ENCODE peak calls at places on chromosomes 1 and 21, in ten cellular contexts. J is endothelial cell of umbilical vein, O is NB4, W is K562, A is heart left ventricle, Z is IMR-90, T is tibial nerve, S is HCT116, I is transverse colon, M is right lobe of liver. V is an unnamed sample.

GRCh38 chr1:10943991-10944730 is 68.3 kb upstream of the TARDBP start:
- DNase-seq in O (no peak), W (peak; percentile 25), M (peak; percentile 65), I (peak; percentile 75), Z (no peak), A (peak; percentile 52), T (peak; percentile 48), S (no peak), J (peak; percentile 55), V (no peak)

GRCh38 chr21:33286600-33287456 is 20.7 kb downstream of the IL10RB start:
- DNase-seq in S (peak; percentile 38), O (no peak), M (peak; percentile 79), W (no peak), J (peak; percentile 75), A (no peak), I (peak; percentile 33), Z (peak; percentile 70), T (peak; percentile 33), V (peak; percentile 43)

GRCh38 chr1:216913966-216914365 is 190.7 kb upstream of the ESRRG start:
- DNase-seq in O (no peak), J (no peak), T (no peak), M (no peak), Z (no peak), A (no peak), W (no peak), I (no peak), S (no peak), V (no peak)

GRCh38 chr1:69328186-69328585 is 239.5 kb upstream of the LRRC7 start:
- DNase-seq in T (no peak), S (no peak), M (no peak), W (no peak), I (no peak), Z (no peak), O (no peak), J (no peak), A (no peak), V (no peak)

GRCh38 chr1:21149862-21150432 is 26.8 kb downstream of the EIF4G3 start:
- DNase-seq in S (peak; percentile 72), T (no peak), Z (peak; percentile 96), M (no peak), W (no peak), O (no peak), I (no peak), A (no peak), J (no peak), V (peak; percentile 26)

GRCh38 chr1:15354580-15354965 is 55.1 kb upstream of the EFHD2 start:
- DNase-seq in T (no peak), J (no peak), M (no peak), O (no peak), Z (peak; percentile 78), A (no peak), I (no peak), W (no peak), S (peak; percentile 23), V (no peak)

GRCh38 chr1:101140041-101140718 is 96.6 kb upstream of the S1PR1 start:
- DNase-seq in O (no peak), J (no peak), S (no peak), W (no peak), I (no peak), M (no peak), T (no peak), A (no peak), Z (no peak), V (no peak)

GRCh38 chr1:32195531-32195930 is 4.9 kb upstream of the CCDC28B start:
- DNase-seq in J (no peak), A (no peak), W (no peak), M (no peak), S (no peak), T (no peak), I (no peak), Z (no peak), O (no peak), V (no peak)

DNA sequence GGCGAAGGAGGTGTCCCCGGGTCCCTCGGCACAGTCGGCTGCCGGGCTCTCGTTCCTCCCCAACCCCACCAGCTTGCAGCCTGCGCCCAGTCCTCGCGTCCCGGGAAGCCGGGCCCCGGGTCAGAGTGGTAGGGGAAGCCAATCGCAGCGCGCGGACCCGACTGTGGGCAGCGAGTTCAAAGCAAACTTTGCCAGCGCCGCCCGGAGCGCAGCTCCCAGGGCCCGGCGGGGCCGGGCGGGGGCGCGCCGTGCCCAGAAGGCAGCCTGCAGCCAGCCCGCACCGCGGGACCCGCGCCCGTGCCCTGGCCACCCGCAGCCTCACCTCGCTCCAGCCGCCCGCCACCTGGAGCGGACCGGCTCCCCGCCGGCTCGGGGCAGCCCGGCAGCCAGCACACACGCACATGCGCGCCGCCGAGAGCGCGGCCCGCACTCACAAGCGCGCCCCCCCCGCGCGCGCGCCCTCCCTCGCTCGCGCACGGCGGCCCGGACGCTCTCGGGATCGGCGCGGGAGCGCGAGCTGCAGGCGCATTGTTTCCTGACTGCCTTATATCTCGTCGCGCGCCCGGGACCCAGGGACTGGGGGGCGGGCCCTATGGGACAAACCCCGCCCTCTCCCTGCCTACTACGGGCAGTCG is at the start of gene MYCL:
- DNase-seq in A (peak; percentile 83), W (peak; percentile 92), Z (peak; percentile 60), J (peak; percentile 67), M (peak; percentile 93), T (no peak), S (peak; percentile 87), O (peak; percentile 76), I (peak; percentile 90), V (peak; percentile 94)
- TF ChIP-seq POLR2A in A (no peak), W (no peak), Z (no peak), J (no peak), M (peak; percentile 85), T (peak; percentile 33), S (peak; percentile 60), O (no peak), I (no peak), V (peak; percentile 52)

DNA sequence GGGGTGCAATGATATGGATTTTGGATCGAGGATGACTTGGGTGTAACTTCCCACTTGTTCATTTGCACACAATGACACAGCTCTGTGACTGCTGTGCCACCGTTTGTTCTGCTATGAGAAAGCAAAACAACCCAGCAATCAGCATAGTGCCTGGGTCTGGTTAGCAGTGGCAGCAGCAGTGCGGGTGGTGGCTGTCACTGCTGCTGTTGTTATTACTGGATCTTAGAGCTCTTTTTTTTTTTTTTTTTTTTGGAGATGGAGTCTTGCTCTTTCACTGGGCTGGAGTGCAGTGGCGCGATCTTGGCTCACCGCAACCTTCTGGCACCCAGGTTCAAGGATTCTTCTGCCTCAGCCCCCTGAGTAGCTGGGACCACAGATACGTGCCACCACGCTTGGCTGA is 56.9 kb downstream of the TBCE start:
- DNase-seq in M (peak; percentile 6), W (no peak), S (no peak), A (no peak), O (no peak), Z (no peak), T (no peak), I (no peak), J (no peak), V (no peak)
- TF ChIP-seq POLR2A in M (no peak), W (no peak), S (no peak), A (no peak), O (no peak), Z (no peak), T (no peak), I (no peak), J (no peak), V (no peak)

GRCh38 chr1:1254667-1254998 is 8.1 kb upstream of the C1QTNF12 start:
- DNase-seq in Z (no peak), I (no peak), O (no peak), S (no peak), T (no peak), M (no peak), J (no peak), A (no peak), W (no peak), V (no peak)

GRCh38 chr1:1247341-1247913 is 905 bp upstream of the C1QTNF12 start:
- DNase-seq in O (no peak), Z (no peak), J (no peak), T (no peak), I (no peak), S (no peak), M (no peak), A (no peak), W (no peak), V (no peak)

GRCh38 chr1:1253972-1254666 is 7.6 kb upstream of the C1QTNF12 start:
- DNase-seq in W (no peak), T (no peak), O (no peak), A (no peak), S (no peak), J (no peak), Z (no peak), I (no peak), M (no peak), V (no peak)

GRCh38 chr1:1253314-1253713 is 6.8 kb upstream of the C1QTNF12 start:
- DNase-seq in S (no peak), M (no peak), T (no peak), Z (no peak), O (no peak), W (no peak), A (no peak), I (no peak), J (no peak), V (no peak)

DNA sequence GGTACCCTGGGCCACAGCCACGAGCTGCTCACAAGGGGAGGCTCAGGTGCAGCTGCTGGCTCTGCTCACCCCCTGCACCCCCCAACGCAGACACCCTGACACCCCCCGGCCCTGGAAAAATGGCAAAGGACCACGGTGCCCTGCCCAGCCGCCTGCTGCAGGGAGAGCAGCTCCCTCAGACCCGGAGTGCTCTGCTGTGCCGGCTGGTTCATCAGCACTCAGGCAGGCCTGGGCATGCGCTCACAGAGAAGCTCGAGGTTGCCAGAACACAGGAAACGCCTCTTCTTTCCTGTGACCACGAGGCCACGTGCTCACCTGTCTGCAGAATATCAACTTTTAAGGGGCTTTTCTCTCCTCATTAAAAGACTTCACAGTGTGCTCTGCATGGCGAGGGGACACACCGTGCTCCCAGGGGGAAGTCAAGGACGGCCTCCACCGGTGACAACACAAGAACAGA is 4.3 kb upstream of the C1QTNF12 start:
- DNase-seq in M (no peak), W (no peak), T (no peak), O (no peak), A (peak; percentile 62), S (no peak), Z (no peak), I (no peak), J (no peak), V (no peak)
- TF ChIP-seq POLR2A in M (no peak), W (no peak), T (no peak), O (no peak), A (no peak), S (no peak), Z (no peak), I (no peak), J (no peak), V (no peak)

GRCh38 chr1:153959454-153959853 is 1.0 kb upstream of the CRTC2 start:
- DNase-seq in Z (no peak), W (no peak), I (no peak), A (no peak), S (no peak), O (no peak), T (no peak), J (no peak), M (no peak), V (no peak)

GRCh38 chr1:153958961-153959260 is 499 bp upstream of the CRTC2 start:
- DNase-seq in Z (no peak), S (no peak), W (no peak), A (no peak), T (peak; percentile 18), I (peak; percentile 29), O (no peak), M (no peak), J (no peak), V (no peak)

GRCh38 chr1:153957744-153958110 is 685 bp downstream of the CRTC2 start:
- DNase-seq in M (no peak), S (no peak), W (no peak), Z (no peak), I (peak; percentile 46), T (no peak), A (no peak), O (peak; percentile 69), J (peak; percentile 31), V (no peak)

GRCh38 chr1:153956997-153957715 is 1.3 kb downstream of the CRTC2 start:
- DNase-seq in A (no peak), O (no peak), Z (no peak), S (no peak), W (no peak), J (no peak), M (no peak), T (no peak), I (no peak), V (no peak)

DNA sequence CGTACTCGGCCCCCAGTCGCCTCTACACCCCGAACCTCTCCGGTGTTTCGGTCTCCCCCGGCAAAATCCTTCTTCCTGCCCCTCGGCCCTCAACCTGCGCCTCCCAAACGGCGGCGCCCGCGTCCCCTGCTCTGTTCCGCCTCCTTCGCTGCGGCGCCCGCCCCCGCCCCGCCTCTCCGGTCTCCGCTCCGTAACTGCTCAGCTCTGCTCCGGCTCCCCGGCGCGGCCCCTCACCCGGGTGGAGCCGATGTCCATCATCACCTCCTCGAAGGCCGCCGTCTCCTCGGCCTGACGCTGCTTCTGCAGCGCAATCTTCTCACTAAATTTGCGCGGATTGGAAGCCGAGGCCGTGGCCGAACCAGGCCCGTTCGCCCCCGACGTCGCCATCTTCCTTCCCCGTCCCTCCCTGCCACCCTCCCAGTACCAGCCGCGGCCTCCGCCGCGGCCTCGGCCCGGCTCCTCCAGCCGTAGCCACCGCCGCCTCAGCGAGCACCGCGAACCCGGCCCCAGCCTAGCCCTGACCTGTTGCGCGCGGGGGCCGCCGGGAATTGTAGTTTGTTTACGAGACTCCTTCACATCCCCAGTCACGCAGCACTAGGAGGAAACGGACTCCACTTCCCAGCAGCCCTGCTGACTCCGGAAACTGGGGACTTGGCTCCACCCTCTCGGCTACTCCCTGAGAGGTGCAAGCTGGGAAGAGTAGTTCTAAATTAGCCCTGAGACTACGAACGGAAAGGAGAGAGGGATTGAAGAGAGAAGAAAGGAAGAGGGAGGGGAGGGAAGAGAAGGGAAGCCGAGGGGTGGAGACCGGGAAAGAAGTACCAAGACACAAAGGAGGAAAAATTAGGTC is at the start of gene CRTC2:
- DNase-seq in T (peak; percentile 99), J (peak; percentile 98), A (peak; percentile 99), I (peak; percentile 99), W (peak; percentile 96), M (peak; percentile 99), O (peak; percentile 98), Z (peak; percentile 98), S (peak; percentile 95), V (peak; percentile 93)
- TF ChIP-seq POLR2A in T (peak; percentile 60), J (peak; percentile 33), A (no peak), I (peak; percentile 82), W (peak; percentile 74), M (peak; percentile 58), O (peak; percentile 44), Z (peak; percentile 72), S (no peak), V (peak; percentile 45)

V was measured in H54.